ENCODE peak calls at places on chromosomes 4 and X, in five cellular contexts. Z, L, S, W and O are unnamed samples.

GRCh38 chr4:130403221-130403620 is 1307.3 kb downstream of the C4orf33 start:
- DNase-seq in W (no peak), L (no peak), Z (no peak), S (no peak), O (no peak)

GRCh38 chr4:166655705-166656104 is 578.6 kb downstream of the SPOCK3 start:
- DNase-seq in S (no peak), Z (no peak), W (no peak), L (no peak), O (no peak)

GRCh38 chr4:174450452-174450851 is 71.8 kb downstream of the HPGD start:
- DNase-seq in Z (no peak), S (no peak), L (no peak), W (no peak), O (no peak)

GRCh38 chr4:82748781-82749504 is 49.7 kb downstream of the SCD5 start:
- DNase-seq in W (no peak), L (no peak), Z (no peak), S (no peak), O (no peak)

GRCh38 chr4:66091801-66092200 is 421.5 kb upstream of the EPHA5 start:
- DNase-seq in Z (no peak), L (no peak), S (no peak), W (no peak), O (no peak)

GRCh38 chr4:86818845-86819244 is 30.3 kb downstream of the SLC10A6 start:
- DNase-seq in L (no peak), W (no peak), S (no peak), Z (no peak), O (no peak)

GRCh38 chr4:28675582-28675981 is 1814.9 kb downstream of the STIM2 start:
- DNase-seq in L (no peak), Z (no peak), W (no peak), S (no peak), O (no peak)

GRCh38 chrX:18558799-18559198 is 113.1 kb downstream of the RS1 start:
- DNase-seq in L (no peak), W (no peak), Z (no peak), S (no peak), O (no peak)

GRCh38 chr4:152417648-152418047 is 118.2 kb downstream of the FBXW7 start:
- DNase-seq in S (no peak), Z (no peak), W (no peak), L (no peak), O (no peak)

GRCh38 chrX:30248854-30249253 is 1.9 kb downstream of the MAGEB1 start:
- DNase-seq in L (no peak), W (no peak), Z (no peak), S (no peak), O (no peak)

GRCh38 chr4:173013232-173013932 is 155.2 kb upstream of the GALNT7 start:
- DNase-seq in W (peak; percentile 33), L (peak; percentile 64), Z (no peak), S (peak; percentile 47), O (peak; percentile 60)

GRCh38 chrX:267771-268261 is 13.4 kb upstream of the PLCXD1 start:
- DNase-seq in W (no peak), L (no peak), Z (no peak), S (no peak), O (no peak)

GRCh38 chrX:10032147-10032546 is 65.0 kb downstream of the CLDN34 start:
- DNase-seq in W (no peak), Z (no peak), L (no peak), S (no peak), O (no peak)

GRCh38 chr4:82097504-82097903 is 276.3 kb downstream of the HNRNPD start:
- DNase-seq in W (no peak), S (no peak), Z (no peak), L (no peak), O (no peak)

GRCh38 chr4:182862921-182863320 is 54.3 kb downstream of the DCTD start:
- DNase-seq in W (no peak), S (no peak), L (no peak), Z (peak; percentile 94), O (no peak)

GRCh38 chrX:55767100-55767499 is 49.6 kb downstream of the RRAGB start:
- DNase-seq in Z (no peak), S (peak; percentile 0), L (no peak), W (no peak), O (no peak)

GRCh38 chr4:177558995-177559394 is 116.8 kb upstream of the AGA start:
- DNase-seq in L (no peak), W (no peak), S (no peak), Z (no peak), O (no peak)

GRCh38 chr4:168805341-168805740 is 204.7 kb downstream of the CBR4 start:
- DNase-seq in W (no peak), S (no peak), L (no peak), Z (no peak), O (no peak)

GRCh38 chr4:39996811-39997210 is 19.1 kb upstream of the PDS5A start:
- DNase-seq in Z (no peak), S (no peak), W (no peak), L (no peak), O (no peak)